ENCODE peak calls at places on chromosome 19, in nine cellular contexts. One of them, this sample, is unnamed. For H3K4me1, the result is how much of the 10 kb centered on the place peaks cover.

GRCh38 chr19:2532252-2533071 is 56.5 kb downstream of the GADD45B start:
- DNase-seq in A549: peak
- DNase-seq in uterus: no peak
- DNase-seq in left ventricle myocardium inferior: no peak
- DNase-seq in HCT116: peak
- DNase-seq in adrenal gland: no peak
- DNase-seq in IMR-90: peak
- DNase-seq in SK-N-SH: no peak
- DNase-seq in heart right ventricle: no peak
- DNase-seq in this sample: no peak

GRCh38 chr19:50000038-50000890 is 24.9 kb downstream of the VRK3 start:
- DNase-seq in A549: no peak
- DNase-seq in uterus: no peak
- DNase-seq in left ventricle myocardium inferior: no peak
- DNase-seq in HCT116: no peak
- DNase-seq in adrenal gland: no peak
- DNase-seq in IMR-90: no peak
- DNase-seq in SK-N-SH: no peak
- DNase-seq in heart right ventricle: no peak
- DNase-seq in this sample: no peak

GRCh38 chr19:38033658-38034150 is 126.7 kb downstream of the SIPA1L3 start:
- DNase-seq in A549: no peak
- DNase-seq in uterus: no peak
- DNase-seq in left ventricle myocardium inferior: no peak
- DNase-seq in HCT116: no peak
- DNase-seq in adrenal gland: no peak
- DNase-seq in IMR-90: no peak
- DNase-seq in SK-N-SH: no peak
- DNase-seq in heart right ventricle: no peak
- DNase-seq in this sample: no peak

GRCh38 chr19:34734601-34735103 is 609 bp downstream of the ZNF181 start:
- DNase-seq in A549: no peak
- DNase-seq in uterus: no peak
- DNase-seq in left ventricle myocardium inferior: no peak
- DNase-seq in HCT116: no peak
- DNase-seq in adrenal gland: no peak
- DNase-seq in IMR-90: no peak
- DNase-seq in SK-N-SH: no peak
- DNase-seq in heart right ventricle: no peak
- DNase-seq in this sample: no peak

GRCh38 chr19:58054792-58055482 is 4.1 kb upstream of the ZNF135 start:
- DNase-seq in A549: no peak
- DNase-seq in uterus: peak
- DNase-seq in left ventricle myocardium inferior: peak
- DNase-seq in HCT116: no peak
- DNase-seq in adrenal gland: peak
- DNase-seq in IMR-90: peak
- DNase-seq in SK-N-SH: no peak
- DNase-seq in heart right ventricle: peak
- DNase-seq in this sample: peak

GRCh38 chr19:52997975-52998374 is 15.7 kb upstream of the ERVV-1 start:
- DNase-seq in A549: no peak
- DNase-seq in uterus: no peak
- DNase-seq in left ventricle myocardium inferior: no peak
- DNase-seq in HCT116: no peak
- DNase-seq in adrenal gland: no peak
- DNase-seq in IMR-90: no peak
- DNase-seq in SK-N-SH: no peak
- DNase-seq in heart right ventricle: no peak
- DNase-seq in this sample: no peak

GRCh38 chr19:47663435-47663910 is 49.7 kb upstream of the EHD2 start:
- DNase-seq in A549: peak
- DNase-seq in uterus: no peak
- DNase-seq in left ventricle myocardium inferior: no peak
- DNase-seq in HCT116: no peak
- DNase-seq in adrenal gland: no peak
- DNase-seq in IMR-90: peak
- DNase-seq in SK-N-SH: no peak
- DNase-seq in heart right ventricle: no peak
- DNase-seq in this sample: no peak

GRCh38 chr19:10228925-10229324 is 2.2 kb downstream of the S1PR2 start:
- DNase-seq in A549: peak
- DNase-seq in uterus: no peak
- DNase-seq in left ventricle myocardium inferior: no peak
- DNase-seq in HCT116: no peak
- DNase-seq in adrenal gland: peak
- DNase-seq in IMR-90: peak
- DNase-seq in SK-N-SH: peak
- DNase-seq in heart right ventricle: no peak
- DNase-seq in this sample: peak

GRCh38 chr19:43439183-43440063 is 24.7 kb downstream of the TEX101 start:
- DNase-seq in A549: peak
- DNase-seq in uterus: no peak
- DNase-seq in left ventricle myocardium inferior: no peak
- DNase-seq in HCT116: peak
- DNase-seq in adrenal gland: no peak
- DNase-seq in IMR-90: no peak
- DNase-seq in SK-N-SH: no peak
- DNase-seq in heart right ventricle: no peak
- DNase-seq in this sample: peak

GRCh38 chr19:43759515-43759914 is 4.8 kb upstream of the SMG9 start:
- DNase-seq in A549: peak
- DNase-seq in uterus: no peak
- DNase-seq in left ventricle myocardium inferior: no peak
- DNase-seq in HCT116: peak
- DNase-seq in adrenal gland: peak
- DNase-seq in IMR-90: peak
- DNase-seq in SK-N-SH: no peak
- DNase-seq in heart right ventricle: no peak
- DNase-seq in this sample: no peak

GRCh38 chr19:495440-496332 is 600 bp upstream of the MADCAM1 start:
- DNase-seq in A549: peak
- DNase-seq in uterus: no peak
- DNase-seq in left ventricle myocardium inferior: no peak
- DNase-seq in HCT116: no peak
- DNase-seq in adrenal gland: no peak
- DNase-seq in IMR-90: peak
- DNase-seq in SK-N-SH: peak
- DNase-seq in heart right ventricle: peak
- DNase-seq in this sample: no peak

GRCh38 chr19:57249329-57249728 is 8.9 kb downstream of the ZNF805 start:
- DNase-seq in A549: no peak
- DNase-seq in uterus: no peak
- DNase-seq in left ventricle myocardium inferior: no peak
- DNase-seq in HCT116: no peak
- DNase-seq in adrenal gland: no peak
- DNase-seq in IMR-90: peak
- DNase-seq in SK-N-SH: no peak
- DNase-seq in heart right ventricle: no peak
- DNase-seq in this sample: no peak

GRCh38 chr19:48102870-48103751 is 7.5 kb downstream of the PLA2G4C start:
- DNase-seq in A549: peak
- DNase-seq in uterus: no peak
- DNase-seq in left ventricle myocardium inferior: no peak
- DNase-seq in HCT116: peak
- DNase-seq in adrenal gland: peak
- DNase-seq in IMR-90: peak
- DNase-seq in SK-N-SH: peak
- DNase-seq in heart right ventricle: no peak
- DNase-seq in this sample: peak

GRCh38 chr19:32172761-32173160 is 172.6 kb upstream of the ZNF507 start:
- DNase-seq in A549: no peak
- DNase-seq in uterus: no peak
- DNase-seq in left ventricle myocardium inferior: no peak
- DNase-seq in HCT116: no peak
- DNase-seq in adrenal gland: no peak
- DNase-seq in IMR-90: no peak
- DNase-seq in SK-N-SH: no peak
- DNase-seq in heart right ventricle: no peak
- DNase-seq in this sample: no peak

GRCh38 chr19:57719424-57719823 is 8.0 kb downstream of the ZNF671 start:
- DNase-seq in A549: no peak
- DNase-seq in uterus: no peak
- DNase-seq in left ventricle myocardium inferior: no peak
- DNase-seq in HCT116: no peak
- DNase-seq in adrenal gland: no peak
- DNase-seq in IMR-90: no peak
- DNase-seq in SK-N-SH: no peak
- DNase-seq in heart right ventricle: no peak
- DNase-seq in this sample: no peak

GRCh38 chr19:30068528-30069395 is 126.7 kb downstream of the URI1 start:
- DNase-seq in A549: no peak
- DNase-seq in uterus: no peak
- DNase-seq in left ventricle myocardium inferior: no peak
- DNase-seq in HCT116: no peak
- DNase-seq in adrenal gland: no peak
- DNase-seq in IMR-90: no peak
- DNase-seq in SK-N-SH: no peak
- DNase-seq in heart right ventricle: no peak
- DNase-seq in this sample: no peak

GRCh38 chr19:53182202-53182601 is 11.0 kb downstream of the ZNF665 start:
- DNase-seq in A549: no peak
- DNase-seq in uterus: no peak
- DNase-seq in left ventricle myocardium inferior: no peak
- DNase-seq in HCT116: no peak
- DNase-seq in adrenal gland: no peak
- DNase-seq in IMR-90: peak
- DNase-seq in SK-N-SH: no peak
- DNase-seq in heart right ventricle: no peak
- DNase-seq in this sample: no peak

GRCh38 chr19:39165857-39166256 is 30.9 kb upstream of the NCCRP1 start:
- DNase-seq in A549: no peak
- DNase-seq in uterus: no peak
- DNase-seq in left ventricle myocardium inferior: no peak
- DNase-seq in HCT116: no peak
- DNase-seq in adrenal gland: no peak
- DNase-seq in IMR-90: no peak
- DNase-seq in SK-N-SH: no peak
- DNase-seq in heart right ventricle: no peak
- DNase-seq in this sample: no peak
- H3K4me1 ChIP-seq in A549: under half
- H3K4me1 ChIP-seq in uterus: under half
- H3K4me1 ChIP-seq in left ventricle myocardium inferior: under half
- H3K4me1 ChIP-seq in HCT116: under half
- H3K4me1 ChIP-seq in adrenal gland: under half
- H3K4me1 ChIP-seq in IMR-90: under half
- H3K4me1 ChIP-seq in SK-N-SH: under half
- H3K4me1 ChIP-seq in heart right ventricle: under half
- H3K4me1 ChIP-seq in this sample: under half

GRCh38 chr19:42313840-42314755 is 989 bp downstream of the TMEM145 start:
- DNase-seq in A549: no peak
- DNase-seq in uterus: no peak
- DNase-seq in left ventricle myocardium inferior: no peak
- DNase-seq in HCT116: no peak
- DNase-seq in adrenal gland: no peak
- DNase-seq in IMR-90: no peak
- DNase-seq in SK-N-SH: peak
- DNase-seq in heart right ventricle: no peak
- DNase-seq in this sample: no peak
- TF ChIP-seq CTCF in A549: no peak
- TF ChIP-seq CTCF in uterus: no peak
- TF ChIP-seq CTCF in left ventricle myocardium inferior: no peak
- TF ChIP-seq CTCF in HCT116: no peak
- TF ChIP-seq CTCF in adrenal gland: no peak
- TF ChIP-seq CTCF in IMR-90: no peak
- TF ChIP-seq CTCF in SK-N-SH: no peak
- TF ChIP-seq CTCF in heart right ventricle: no peak
- TF ChIP-seq CTCF in this sample: no peak

DNA sequence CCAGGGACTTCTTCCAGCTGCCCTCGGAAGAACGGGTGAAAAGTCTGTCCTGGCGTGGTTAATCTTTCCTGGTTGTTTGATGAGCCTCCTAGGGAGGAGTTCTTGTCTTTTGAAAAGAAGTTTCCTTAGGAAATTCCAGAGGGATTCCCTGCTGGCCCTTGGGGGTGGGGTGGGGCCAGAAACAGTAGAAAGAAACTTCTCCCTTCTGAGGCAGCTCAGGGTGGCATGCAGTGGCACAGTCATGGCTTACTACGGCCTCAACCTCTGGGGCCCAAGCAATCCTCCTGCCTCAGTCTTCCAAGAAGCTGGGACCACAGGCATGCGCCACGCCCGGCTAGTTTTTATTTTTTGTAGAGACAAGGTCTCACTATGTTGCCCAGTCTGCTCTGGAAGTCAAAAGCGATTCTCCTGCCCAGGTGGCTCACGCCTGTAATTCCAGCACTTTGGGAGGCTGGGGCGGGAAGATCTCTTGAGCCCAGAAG is 1.5 kb downstream of the ZNF101 start:
- DNase-seq in A549: no peak
- DNase-seq in uterus: no peak
- DNase-seq in left ventricle myocardium inferior: no peak
- DNase-seq in HCT116: no peak
- DNase-seq in adrenal gland: peak
- DNase-seq in IMR-90: no peak
- DNase-seq in SK-N-SH: no peak
- DNase-seq in heart right ventricle: no peak
- DNase-seq in this sample: no peak
- H3K4me3 ChIP-seq in A549: no peak
- H3K4me3 ChIP-seq in uterus: peak
- H3K4me3 ChIP-seq in left ventricle myocardium inferior: peak
- H3K4me3 ChIP-seq in HCT116: peak
- H3K4me3 ChIP-seq in adrenal gland: no peak
- H3K4me3 ChIP-seq in IMR-90: peak
- H3K4me3 ChIP-seq in SK-N-SH: no peak
- H3K4me3 ChIP-seq in heart right ventricle: no peak
- H3K4me3 ChIP-seq in this sample: peak

GRCh38 chr19:18469245-18470107 is 31.5 kb upstream of the ISYNA1 start:
- DNase-seq in A549: peak
- DNase-seq in uterus: peak
- DNase-seq in left ventricle myocardium inferior: peak
- DNase-seq in HCT116: peak
- DNase-seq in adrenal gland: peak
- DNase-seq in IMR-90: peak
- DNase-seq in SK-N-SH: peak
- DNase-seq in heart right ventricle: peak
- DNase-seq in this sample: peak

GRCh38 chr19:18468930-18469244 is 31.0 kb upstream of the ISYNA1 start:
- DNase-seq in A549: no peak
- DNase-seq in uterus: no peak
- DNase-seq in left ventricle myocardium inferior: no peak
- DNase-seq in HCT116: no peak
- DNase-seq in adrenal gland: no peak
- DNase-seq in IMR-90: no peak
- DNase-seq in SK-N-SH: no peak
- DNase-seq in heart right ventricle: no peak
- DNase-seq in this sample: no peak

GRCh38 chr19:18468517-18468916 is 30.6 kb upstream of the ISYNA1 start:
- DNase-seq in A549: peak
- DNase-seq in uterus: no peak
- DNase-seq in left ventricle myocardium inferior: no peak
- DNase-seq in HCT116: no peak
- DNase-seq in adrenal gland: no peak
- DNase-seq in IMR-90: no peak
- DNase-seq in SK-N-SH: no peak
- DNase-seq in heart right ventricle: no peak
- DNase-seq in this sample: no peak

GRCh38 chr19:18470153-18470552 is 32.2 kb upstream of the ISYNA1 start:
- DNase-seq in A549: peak
- DNase-seq in uterus: no peak
- DNase-seq in left ventricle myocardium inferior: no peak
- DNase-seq in HCT116: no peak
- DNase-seq in adrenal gland: no peak
- DNase-seq in IMR-90: no peak
- DNase-seq in SK-N-SH: peak
- DNase-seq in heart right ventricle: peak
- DNase-seq in this sample: peak

GRCh38 chr19:18470787-18471186 is 32.9 kb upstream of the ISYNA1 start:
- DNase-seq in A549: no peak
- DNase-seq in uterus: no peak
- DNase-seq in left ventricle myocardium inferior: no peak
- DNase-seq in HCT116: no peak
- DNase-seq in adrenal gland: no peak
- DNase-seq in IMR-90: no peak
- DNase-seq in SK-N-SH: no peak
- DNase-seq in heart right ventricle: no peak
- DNase-seq in this sample: no peak
- H3K4me1 ChIP-seq in A549: under half
- H3K4me1 ChIP-seq in uterus: under half
- H3K4me1 ChIP-seq in left ventricle myocardium inferior: half or more
- H3K4me1 ChIP-seq in HCT116: under half
- H3K4me1 ChIP-seq in adrenal gland: under half
- H3K4me1 ChIP-seq in IMR-90: under half
- H3K4me1 ChIP-seq in SK-N-SH: under half
- H3K4me1 ChIP-seq in heart right ventricle: half or more
- H3K4me1 ChIP-seq in this sample: under half

This sample was measured in cardiac muscle cell.